ENCODE peak calls at places on chromosomes 6 and 20, in nine cellular contexts. One of them, this sample, is unnamed.

GRCh38 chr6:34106900-34107299 is 39.0 kb downstream of the GRM4 start:
- DNase-seq in nephron progenitor cell: no peak
- DNase-seq in cardiac fibroblast: no peak
- DNase-seq in lung: no peak
- DNase-seq in A549: no peak
- DNase-seq in psoas muscle: no peak
- DNase-seq in CD4-positive, alpha-beta T cell: no peak
- DNase-seq in fibroblast of lung: no peak
- DNase-seq in lower lobe of right lung: no peak
- DNase-seq in this sample: no peak

GRCh38 chr6:6686748-6687601 is 98.5 kb downstream of the LY86 start:
- DNase-seq in nephron progenitor cell: peak
- DNase-seq in cardiac fibroblast: peak
- DNase-seq in lung: peak
- DNase-seq in A549: peak
- DNase-seq in psoas muscle: peak
- DNase-seq in CD4-positive, alpha-beta T cell: no peak
- DNase-seq in fibroblast of lung: peak
- DNase-seq in lower lobe of right lung: peak
- DNase-seq in this sample: no peak

GRCh38 chr6:111845441-111845871 is 27.8 kb downstream of the FYN start:
- DNase-seq in nephron progenitor cell: no peak
- DNase-seq in cardiac fibroblast: no peak
- DNase-seq in lung: no peak
- DNase-seq in A549: no peak
- DNase-seq in psoas muscle: no peak
- DNase-seq in CD4-positive, alpha-beta T cell: no peak
- DNase-seq in fibroblast of lung: no peak
- DNase-seq in lower lobe of right lung: no peak
- DNase-seq in this sample: no peak

GRCh38 chr6:15501806-15502450 is 160.9 kb downstream of the DTNBP1 start:
- DNase-seq in nephron progenitor cell: no peak
- DNase-seq in cardiac fibroblast: peak
- DNase-seq in lung: no peak
- DNase-seq in A549: no peak
- DNase-seq in psoas muscle: no peak
- DNase-seq in CD4-positive, alpha-beta T cell: no peak
- DNase-seq in fibroblast of lung: peak
- DNase-seq in lower lobe of right lung: no peak
- DNase-seq in this sample: no peak

GRCh38 chr6:45538636-45539035 is 160.9 kb upstream of the SUPT3H start:
- DNase-seq in nephron progenitor cell: no peak
- DNase-seq in cardiac fibroblast: no peak
- DNase-seq in lung: no peak
- DNase-seq in A549: no peak
- DNase-seq in psoas muscle: peak
- DNase-seq in CD4-positive, alpha-beta T cell: no peak
- DNase-seq in fibroblast of lung: no peak
- DNase-seq in lower lobe of right lung: no peak
- DNase-seq in this sample: no peak

GRCh38 chr20:36861875-36862801 is 13.8 kb upstream of the TLDC2 start:
- DNase-seq in nephron progenitor cell: peak
- DNase-seq in cardiac fibroblast: peak
- DNase-seq in lung: peak
- DNase-seq in A549: peak
- DNase-seq in psoas muscle: peak
- DNase-seq in CD4-positive, alpha-beta T cell: no peak
- DNase-seq in fibroblast of lung: peak
- DNase-seq in lower lobe of right lung: peak
- DNase-seq in this sample: no peak

GRCh38 chr20:64084209-64085152 is at the start of gene LKAAEAR1:
- DNase-seq in nephron progenitor cell: no peak
- DNase-seq in cardiac fibroblast: no peak
- DNase-seq in lung: no peak
- DNase-seq in A549: no peak
- DNase-seq in psoas muscle: no peak
- DNase-seq in CD4-positive, alpha-beta T cell: no peak
- DNase-seq in fibroblast of lung: no peak
- DNase-seq in lower lobe of right lung: no peak
- DNase-seq in this sample: no peak

GRCh38 chr20:53971096-53971683 is 99.2 kb downstream of the BCAS1 start:
- DNase-seq in nephron progenitor cell: no peak
- DNase-seq in cardiac fibroblast: no peak
- DNase-seq in lung: no peak
- DNase-seq in A549: no peak
- DNase-seq in psoas muscle: no peak
- DNase-seq in CD4-positive, alpha-beta T cell: no peak
- DNase-seq in fibroblast of lung: no peak
- DNase-seq in lower lobe of right lung: no peak
- DNase-seq in this sample: no peak

GRCh38 chr20:61985096-61985495 is 80.6 kb downstream of the TAF4 start:
- DNase-seq in nephron progenitor cell: no peak
- DNase-seq in cardiac fibroblast: no peak
- DNase-seq in lung: no peak
- DNase-seq in A549: no peak
- DNase-seq in psoas muscle: no peak
- DNase-seq in CD4-positive, alpha-beta T cell: no peak
- DNase-seq in fibroblast of lung: no peak
- DNase-seq in lower lobe of right lung: no peak
- DNase-seq in this sample: no peak

GRCh38 chr20:59823030-59823423 is 110.4 kb downstream of the SYCP2 start:
- DNase-seq in nephron progenitor cell: no peak
- DNase-seq in cardiac fibroblast: no peak
- DNase-seq in lung: no peak
- DNase-seq in A549: no peak
- DNase-seq in psoas muscle: no peak
- DNase-seq in CD4-positive, alpha-beta T cell: no peak
- DNase-seq in fibroblast of lung: no peak
- DNase-seq in lower lobe of right lung: no peak
- DNase-seq in this sample: no peak

GRCh38 chr20:59821788-59822187 is 111.6 kb downstream of the SYCP2 start:
- DNase-seq in nephron progenitor cell: no peak
- DNase-seq in cardiac fibroblast: no peak
- DNase-seq in lung: no peak
- DNase-seq in A549: no peak
- DNase-seq in psoas muscle: no peak
- DNase-seq in CD4-positive, alpha-beta T cell: no peak
- DNase-seq in fibroblast of lung: no peak
- DNase-seq in lower lobe of right lung: no peak
- DNase-seq in this sample: no peak

GRCh38 chr20:59823456-59823855 is 110.0 kb downstream of the SYCP2 start:
- DNase-seq in nephron progenitor cell: no peak
- DNase-seq in cardiac fibroblast: no peak
- DNase-seq in lung: no peak
- DNase-seq in A549: no peak
- DNase-seq in psoas muscle: no peak
- DNase-seq in CD4-positive, alpha-beta T cell: no peak
- DNase-seq in fibroblast of lung: no peak
- DNase-seq in lower lobe of right lung: no peak
- DNase-seq in this sample: no peak

GRCh38 chr20:59821201-59821600 is 112.2 kb downstream of the SYCP2 start:
- DNase-seq in nephron progenitor cell: no peak
- DNase-seq in cardiac fibroblast: no peak
- DNase-seq in lung: peak
- DNase-seq in A549: no peak
- DNase-seq in psoas muscle: no peak
- DNase-seq in CD4-positive, alpha-beta T cell: no peak
- DNase-seq in fibroblast of lung: no peak
- DNase-seq in lower lobe of right lung: no peak
- DNase-seq in this sample: no peak

DNA sequence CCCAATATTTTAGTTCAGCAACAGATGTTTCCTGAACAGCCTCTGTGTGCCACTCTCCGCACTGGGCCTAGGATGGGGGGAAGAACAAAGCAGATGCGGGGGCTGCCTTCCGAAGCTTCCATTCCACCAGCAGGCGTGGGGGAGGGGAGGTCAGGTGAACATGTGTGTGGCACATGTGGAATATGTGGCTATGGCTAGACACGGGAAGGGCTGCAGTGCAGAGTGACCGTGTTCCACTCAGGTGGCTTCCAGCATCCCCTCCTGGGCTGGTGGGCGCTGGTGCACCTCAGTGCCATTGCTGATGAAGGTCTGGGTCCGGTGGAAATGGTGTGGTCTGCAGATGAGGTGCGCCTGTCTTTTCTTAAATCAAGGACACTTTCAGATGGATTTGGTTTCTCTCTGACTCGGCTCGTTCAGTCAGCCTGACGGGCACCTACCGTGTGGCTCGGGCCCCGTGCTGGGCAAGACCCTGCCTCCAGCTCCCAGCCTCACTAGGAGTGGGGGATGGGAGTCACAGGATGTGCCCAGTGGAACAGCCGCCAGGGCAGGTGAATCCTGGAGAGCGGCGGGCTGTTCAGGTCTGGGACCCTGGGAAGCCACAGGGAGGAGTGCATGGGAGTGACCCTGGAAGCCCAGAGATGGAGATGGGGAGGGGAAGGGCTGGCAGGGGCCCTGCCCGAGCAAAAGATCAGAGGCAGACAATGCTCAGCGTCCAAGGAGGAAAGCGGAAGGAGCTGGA is 111.0 kb downstream of the SYCP2 start:
- DNase-seq in nephron progenitor cell: no peak
- DNase-seq in cardiac fibroblast: no peak
- DNase-seq in lung: no peak
- DNase-seq in A549: no peak
- DNase-seq in psoas muscle: no peak
- DNase-seq in CD4-positive, alpha-beta T cell: no peak
- DNase-seq in fibroblast of lung: no peak
- DNase-seq in lower lobe of right lung: no peak
- DNase-seq in this sample: no peak
- TF ChIP-seq CTCF in nephron progenitor cell: no peak
- TF ChIP-seq CTCF in cardiac fibroblast: no peak
- TF ChIP-seq CTCF in lung: no peak
- TF ChIP-seq CTCF in A549: no peak
- TF ChIP-seq CTCF in psoas muscle: no peak
- TF ChIP-seq CTCF in CD4-positive, alpha-beta T cell: no peak
- TF ChIP-seq CTCF in fibroblast of lung: no peak
- TF ChIP-seq CTCF in lower lobe of right lung: no peak
- TF ChIP-seq CTCF in this sample: no peak

DNA sequence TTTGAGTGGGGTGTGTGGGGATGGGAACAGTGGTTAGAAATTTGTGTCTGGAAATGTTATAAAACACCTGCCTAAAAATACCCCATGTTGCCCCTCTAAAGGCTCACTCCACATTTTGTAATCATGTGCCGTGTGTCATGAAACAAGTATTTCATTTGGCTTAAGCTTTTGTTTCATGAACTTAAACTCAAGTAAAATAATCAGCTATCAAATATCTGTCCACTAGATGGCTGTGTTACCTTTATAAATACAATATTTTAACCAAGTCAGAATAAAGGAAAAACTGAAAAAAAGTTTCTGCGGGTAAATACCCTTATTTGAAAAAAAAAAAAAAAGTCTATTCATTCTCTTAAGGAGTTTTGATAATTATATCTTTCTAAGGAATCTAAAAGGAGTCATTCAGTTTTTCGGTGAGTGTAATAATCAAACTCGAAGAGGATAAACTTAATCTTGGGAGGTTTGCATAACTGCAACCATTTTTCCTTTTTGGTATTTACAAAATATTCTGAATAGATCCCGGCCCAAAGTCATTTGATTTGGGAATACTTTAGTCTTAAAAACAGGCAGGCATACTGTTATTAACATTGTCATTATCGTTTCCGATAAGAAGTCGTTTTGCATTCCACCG is 29.9 kb upstream of the MTRF1L start:
- DNase-seq in nephron progenitor cell: no peak
- DNase-seq in cardiac fibroblast: peak
- DNase-seq in lung: no peak
- DNase-seq in A549: no peak
- DNase-seq in psoas muscle: no peak
- DNase-seq in CD4-positive, alpha-beta T cell: no peak
- DNase-seq in fibroblast of lung: peak
- DNase-seq in lower lobe of right lung: no peak
- DNase-seq in this sample: no peak
- TF ChIP-seq CTCF in nephron progenitor cell: peak
- TF ChIP-seq CTCF in cardiac fibroblast: peak
- TF ChIP-seq CTCF in lung: no peak
- TF ChIP-seq CTCF in A549: peak
- TF ChIP-seq CTCF in psoas muscle: peak
- TF ChIP-seq CTCF in CD4-positive, alpha-beta T cell: no peak
- TF ChIP-seq CTCF in fibroblast of lung: peak
- TF ChIP-seq CTCF in lower lobe of right lung: peak
- TF ChIP-seq CTCF in this sample: peak

DNA sequence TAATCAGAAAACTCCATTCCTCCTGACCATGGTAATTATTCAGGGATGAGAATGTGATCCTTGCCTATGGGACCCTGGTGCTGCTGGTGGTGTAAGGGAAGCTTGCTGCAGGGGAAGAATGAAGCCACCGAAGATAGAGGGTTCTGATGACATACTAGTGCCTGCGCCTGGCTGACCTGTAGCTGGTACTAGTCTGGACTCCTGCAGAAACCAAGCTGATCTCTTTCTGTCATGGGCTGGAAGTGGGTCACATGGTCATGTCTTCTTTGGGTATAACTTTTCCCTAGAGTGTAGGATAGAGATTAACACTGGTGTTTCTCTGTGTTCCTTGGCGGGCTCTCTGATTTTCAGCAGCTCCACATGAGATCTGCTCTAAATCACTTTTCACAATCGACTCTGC is 8.6 kb upstream of the SLC4A11 start:
- DNase-seq in nephron progenitor cell: no peak
- DNase-seq in cardiac fibroblast: no peak
- DNase-seq in lung: no peak
- DNase-seq in A549: no peak
- DNase-seq in psoas muscle: no peak
- DNase-seq in CD4-positive, alpha-beta T cell: no peak
- DNase-seq in fibroblast of lung: no peak
- DNase-seq in lower lobe of right lung: no peak
- DNase-seq in this sample: no peak
- TF ChIP-seq CTCF in nephron progenitor cell: no peak
- TF ChIP-seq CTCF in cardiac fibroblast: no peak
- TF ChIP-seq CTCF in lung: no peak
- TF ChIP-seq CTCF in A549: no peak
- TF ChIP-seq CTCF in psoas muscle: no peak
- TF ChIP-seq CTCF in CD4-positive, alpha-beta T cell: no peak
- TF ChIP-seq CTCF in fibroblast of lung: no peak
- TF ChIP-seq CTCF in lower lobe of right lung: no peak
- TF ChIP-seq CTCF in this sample: no peak

DNA sequence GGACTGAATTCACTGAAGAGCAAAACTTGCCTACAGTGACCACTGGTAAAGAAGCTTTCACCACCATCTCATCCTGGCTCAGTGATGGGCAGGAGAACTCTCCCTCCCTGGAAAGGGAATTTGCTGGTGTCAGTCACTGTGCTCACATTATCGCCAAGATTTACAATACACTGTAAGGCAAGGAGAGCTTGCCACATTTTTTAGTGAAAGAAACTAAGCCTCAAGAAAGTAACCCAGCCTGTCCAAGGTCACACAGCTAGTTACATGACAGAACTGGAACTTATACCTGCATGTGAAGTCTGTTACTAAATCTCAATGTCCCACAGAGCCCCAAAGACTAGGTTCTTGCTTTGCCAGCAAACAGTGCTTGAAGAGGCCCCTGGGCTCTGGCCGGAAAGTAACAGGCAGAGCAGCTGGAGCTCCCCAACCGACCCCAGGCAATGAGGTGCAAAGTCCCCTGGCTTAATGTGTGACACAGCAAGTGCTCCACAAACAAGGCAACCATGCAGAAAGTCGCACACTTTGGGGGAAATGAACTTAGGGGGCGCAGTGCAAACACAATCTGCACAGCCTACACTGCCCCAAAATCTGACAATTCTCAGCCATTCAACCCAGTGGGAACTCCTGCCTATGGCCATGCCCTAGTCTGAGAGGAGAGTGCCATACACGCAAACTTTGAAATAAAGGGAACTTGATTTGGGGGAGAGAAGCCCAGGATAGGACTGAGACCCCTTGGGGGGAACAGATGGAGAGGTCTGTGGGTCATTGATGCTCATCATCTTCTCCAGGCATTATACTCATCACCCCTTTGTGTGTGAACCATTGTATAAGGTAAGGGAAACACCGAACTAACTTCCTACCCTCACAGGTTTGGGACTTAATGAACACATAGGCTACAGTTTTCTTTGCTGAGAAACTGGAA is 1.9 kb downstream of the BCL2L1 start:
- DNase-seq in nephron progenitor cell: no peak
- DNase-seq in cardiac fibroblast: no peak
- DNase-seq in lung: no peak
- DNase-seq in A549: no peak
- DNase-seq in psoas muscle: no peak
- DNase-seq in CD4-positive, alpha-beta T cell: no peak
- DNase-seq in fibroblast of lung: no peak
- DNase-seq in lower lobe of right lung: no peak
- DNase-seq in this sample: no peak
- TF ChIP-seq CTCF in nephron progenitor cell: no peak
- TF ChIP-seq CTCF in cardiac fibroblast: peak
- TF ChIP-seq CTCF in lung: no peak
- TF ChIP-seq CTCF in A549: peak
- TF ChIP-seq CTCF in psoas muscle: no peak
- TF ChIP-seq CTCF in CD4-positive, alpha-beta T cell: no peak
- TF ChIP-seq CTCF in fibroblast of lung: peak
- TF ChIP-seq CTCF in lower lobe of right lung: no peak
- TF ChIP-seq CTCF in this sample: peak

This sample was measured in D721Med.